ENCODE peak calls at places on chromosomes 13 and 19, in four cellular contexts. F is K562, J is GM12878, D is HepG2. R is an unnamed sample.

GRCh38 chr19:7292950-7293794 is 1.0 kb downstream of the INSR start:
- DNase-seq in F (no peak), J (no peak), D (peak; percentile 21), R (peak; percentile 25)

GRCh38 chr13:112626761-112627160 is 38.8 kb upstream of the TUBGCP3 start:
- DNase-seq in F (no peak), J (no peak), D (no peak), R (no peak)

GRCh38 chr19:2523630-2524311 is 47.8 kb downstream of the GADD45B start:
- DNase-seq in F (no peak), J (no peak), D (no peak), R (no peak)

GRCh38 chr19:16355293-16356043 is 30.8 kb downstream of the KLF2 start:
- DNase-seq in F (peak; percentile 78), J (no peak), D (no peak), R (no peak)

GRCh38 chr13:49214917-49215376 is 5.2 kb upstream of the MLNR start:
- DNase-seq in F (no peak), J (no peak), D (peak; percentile 78), R (peak; percentile 43)

GRCh38 chr13:20301391-20302071 is 69.4 kb upstream of the GJB6 start:
- DNase-seq in F (no peak), J (no peak), D (no peak), R (peak; percentile 39)

GRCh38 chr13:50843256-50844043 is at the start of gene DLEU7:
- DNase-seq in F (no peak), J (no peak), D (no peak), R (peak; percentile 79)

GRCh38 chr19:38346837-38347236 is 11.2 kb downstream of the CATSPERG start:
- DNase-seq in F (no peak), J (no peak), D (no peak), R (no peak)

GRCh38 chr13:31274345-31274870 is 74.6 kb downstream of the B3GLCT start:
- DNase-seq in F (no peak), J (no peak), D (no peak), R (no peak)

GRCh38 chr19:14614099-14614412 is 31.2 kb downstream of the CLEC17A start:
- DNase-seq in F (peak; percentile 16), J (peak; percentile 38), D (no peak), R (no peak)

GRCh38 chr19:40232949-40233810 is 6.7 kb upstream of the CCNP start:
- DNase-seq in F (no peak), J (no peak), D (no peak), R (no peak)

GRCh38 chr19:41352609-41353465 is 885 bp downstream of the TGFB1 start:
- DNase-seq in F (peak; percentile 84), J (no peak), D (peak; percentile 54), R (peak; percentile 75)

GRCh38 chr13:38814331-38814730 is 127.5 kb downstream of the FREM2 start:
- DNase-seq in F (no peak), J (no peak), D (no peak), R (no peak)

GRCh38 chr13:35964764-35965163 is 166.4 kb downstream of the DCLK1 start:
- DNase-seq in F (no peak), J (no peak), D (peak; percentile 22), R (no peak)

GRCh38 chr13:95296326-95296939 is 4.8 kb downstream of the ABCC4 start:
- DNase-seq in F (no peak), J (no peak), D (peak; percentile 56), R (peak; percentile 77)

GRCh38 chr13:46035066-46035465 is 17.5 kb downstream of the ZC3H13 start:
- DNase-seq in F (no peak), J (no peak), D (no peak), R (no peak)

GRCh38 chr13:89455741-89456140 is 1784.6 kb downstream of the SLITRK5 start:
- DNase-seq in F (no peak), J (no peak), D (no peak), R (no peak)

GRCh38 chr13:104810242-104810641 is 1725.2 kb downstream of the EFNB2 start:
- DNase-seq in F (no peak), J (no peak), D (no peak), R (no peak)

GRCh38 chr19:4911786-4912672 is 2.7 kb downstream of the UHRF1 start:
- DNase-seq in F (peak; percentile 62), J (no peak), D (peak; percentile 40), R (peak; percentile 62)

GRCh38 chr19:4914736-4915501 is 5.6 kb downstream of the UHRF1 start:
- DNase-seq in F (peak; percentile 70), J (no peak), D (no peak), R (no peak)

GRCh38 chr19:4911314-4911713 is 2.0 kb downstream of the UHRF1 start:
- DNase-seq in F (no peak), J (no peak), D (no peak), R (no peak)

GRCh38 chr19:4916292-4917082 is 7.2 kb downstream of the UHRF1 start:
- DNase-seq in F (no peak), J (no peak), D (no peak), R (no peak)

GRCh38 chr19:4913996-4914735 is 4.9 kb downstream of the UHRF1 start:
- DNase-seq in F (no peak), J (no peak), D (no peak), R (no peak)
- TF ChIP-seq ETV6 in F (no peak), J (no peak), D (no peak), R (no peak)

GRCh38 chr19:4326215-4326836 is 12.3 kb downstream of the STAP2 start:
- DNase-seq in F (no peak), J (no peak), D (no peak), R (no peak)

GRCh38 chr19:4327877-4328242 is 10.8 kb downstream of the STAP2 start:
- DNase-seq in F (no peak), J (no peak), D (no peak), R (no peak)

GRCh38 chr19:4326837-4327251 is 11.8 kb downstream of the STAP2 start:
- DNase-seq in F (peak; percentile 76), J (no peak), D (no peak), R (peak; percentile 85)

GRCh38 chr19:4328243-4328990 is 10.2 kb downstream of the STAP2 start:
- DNase-seq in F (peak; percentile 97), J (peak; percentile 75), D (no peak), R (peak; percentile 98)

GRCh38 chr19:4327252-4327876 is 11.3 kb downstream of the STAP2 start:
- DNase-seq in F (peak; percentile 93), J (no peak), D (no peak), R (peak; percentile 99)
- TF ChIP-seq ETV6 in F (no peak), J (no peak), D (no peak), R (no peak)

GRCh38 chr13:53422415-53422814 is 393.8 kb downstream of the OLFM4 start:
- DNase-seq in F (no peak), J (no peak), D (no peak), R (no peak)
- TF ChIP-seq ETV6 in F (no peak), J (no peak), D (no peak), R (no peak)

GRCh38 chr13:40247845-40248244 is 418.6 kb downstream of the FOXO1 start:
- DNase-seq in F (no peak), J (no peak), D (no peak), R (no peak)
- TF ChIP-seq ETV6 in F (no peak), J (no peak), D (no peak), R (no peak)

GRCh38 chr13:22211876-22212275 is 541.0 kb downstream of the FGF9 start:
- DNase-seq in F (no peak), J (no peak), D (no peak), R (no peak)

GRCh38 chr13:22212576-22212975 is 541.7 kb downstream of the FGF9 start:
- DNase-seq in F (no peak), J (no peak), D (no peak), R (no peak)

GRCh38 chr13:22214184-22214583 is 543.3 kb downstream of the FGF9 start:
- DNase-seq in F (no peak), J (no peak), D (no peak), R (no peak)

GRCh38 chr13:22210134-22210930 is 539.5 kb downstream of the FGF9 start:
- DNase-seq in F (no peak), J (no peak), D (no peak), R (peak; percentile 21)
- TF ChIP-seq ETV6 in F (no peak), J (no peak), D (no peak), R (no peak)

R was measured in WTC11.